ENCODE peak calls at places on chromosomes 11 and 22, in four cellular contexts. F is neuronal stem cell, S is H9, Q is IMR-90. Y is an unnamed sample.
A peak's percentile ranks its signal among the peaks of the same experiment; 100 is the strongest.

GRCh38 chr11:75547617-75548054 is 14.4 kb upstream of the SERPINH1 start:
- DNase-seq in F (peak; percentile 82), S (peak; percentile 85), Q (peak; percentile 65), Y (peak; percentile 77)

GRCh38 chr11:7186190-7186589 is 65.5 kb upstream of the SYT9 start:
- DNase-seq in Q (peak; percentile 4), S (no peak), F (no peak), Y (peak; percentile 0)

GRCh38 chr11:9527481-9528140 is 45.9 kb upstream of the WEE1 start:
- DNase-seq in Q (peak; percentile 74), S (no peak), F (no peak), Y (no peak)

GRCh38 chr11:76719281-76719680 is 48.7 kb upstream of the LRRC32 start:
- DNase-seq in F (no peak), S (no peak), Q (no peak), Y (no peak)

GRCh38 chr11:9004310-9004945 is 627 bp upstream of the NRIP3 start:
- DNase-seq in S (peak; percentile 73), F (peak; percentile 43), Q (no peak), Y (no peak)

GRCh38 chr11:16262645-16262955 is 93.7 kb downstream of the SOX6 start:
- DNase-seq in S (no peak), Q (no peak), F (no peak), Y (no peak)

GRCh38 chr11:70912226-70912840 is 340.0 kb downstream of the SHANK2 start:
- DNase-seq in Q (peak; percentile 75), S (no peak), F (no peak), Y (peak; percentile 20)

GRCh38 chr22:32917577-32918375 is 116.3 kb downstream of the TIMP3 start:
- DNase-seq in S (no peak), Q (no peak), F (no peak), Y (peak; percentile 10)

GRCh38 chr11:94068764-94069163 is 47.6 kb downstream of the HEPHL1 start:
- DNase-seq in S (no peak), F (no peak), Q (no peak), Y (no peak)

GRCh38 chr11:9787981-9788521 is 124.2 kb downstream of the SWAP70 start:
- DNase-seq in F (no peak), S (no peak), Q (peak; percentile 95), Y (peak; percentile 44)

GRCh38 chr22:39472570-39473556 is 16.1 kb downstream of the MGAT3 start:
- DNase-seq in S (peak; percentile 57), F (no peak), Q (no peak), Y (no peak)

GRCh38 chr11:68436985-68437926 is 23.3 kb upstream of the PPP6R3 start:
- DNase-seq in F (no peak), Q (peak; percentile 72), S (no peak), Y (peak; percentile 89)
- H4K91ac ChIP-seq in F (no peak overlapping the region), Q (peak overlapping the region; percentile 53), S (no peak overlapping the region), Y (peak overlapping the region; percentile 95)

DNA sequence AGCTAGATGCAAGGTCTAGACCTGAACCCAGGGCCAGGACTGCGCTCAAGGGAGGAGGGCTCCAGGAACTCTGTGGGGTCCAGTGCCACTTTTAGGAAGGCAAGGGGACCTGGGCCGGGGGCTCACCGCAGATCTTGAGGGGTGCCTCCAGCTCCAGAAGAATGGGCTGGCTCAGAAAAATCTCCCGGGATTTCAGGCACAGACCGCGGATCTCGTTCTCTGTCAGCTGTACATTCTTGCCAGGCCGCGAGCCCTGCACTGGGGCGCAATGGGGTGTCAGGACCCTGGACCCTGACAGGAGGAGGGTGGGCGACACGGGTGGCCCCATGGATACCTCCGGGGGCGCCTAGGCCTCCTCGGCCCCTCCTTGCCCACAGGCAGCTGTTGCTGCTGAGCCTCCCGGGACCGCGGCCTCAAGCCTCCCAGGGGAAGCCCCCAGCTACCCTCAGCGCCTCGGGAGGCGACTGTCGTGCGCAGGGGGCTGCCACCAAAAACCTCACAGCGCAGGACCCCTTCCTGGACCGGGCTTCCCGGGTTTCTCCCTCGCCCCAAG is 640 bp downstream of the PPP1CA start:
- DNase-seq in Q (no peak), S (no peak), F (no peak), Y (peak; percentile 36)
- H4K91ac ChIP-seq in Q (peak overlapping the region; percentile 72), S (no peak overlapping the region), F (no peak overlapping the region), Y (peak overlapping the region; percentile 85)

GRCh38 chr11:208177-208916 is 839 bp downstream of the RIC8A start:
- DNase-seq in F (peak; percentile 78), Q (peak; percentile 63), S (peak; percentile 70), Y (peak; percentile 87)
- H4K91ac ChIP-seq in F (no peak overlapping the region), Q (peak overlapping the region; percentile 89), S (no peak overlapping the region), Y (peak overlapping the region; percentile 83)

GRCh38 chr22:50016308-50016987 is 3.9 kb upstream of the IL17REL start:
- DNase-seq in Q (no peak), S (no peak), F (no peak), Y (no peak)
- H4K91ac ChIP-seq in Q (no peak overlapping the region), S (no peak overlapping the region), F (no peak overlapping the region), Y (no peak overlapping the region)

DNA sequence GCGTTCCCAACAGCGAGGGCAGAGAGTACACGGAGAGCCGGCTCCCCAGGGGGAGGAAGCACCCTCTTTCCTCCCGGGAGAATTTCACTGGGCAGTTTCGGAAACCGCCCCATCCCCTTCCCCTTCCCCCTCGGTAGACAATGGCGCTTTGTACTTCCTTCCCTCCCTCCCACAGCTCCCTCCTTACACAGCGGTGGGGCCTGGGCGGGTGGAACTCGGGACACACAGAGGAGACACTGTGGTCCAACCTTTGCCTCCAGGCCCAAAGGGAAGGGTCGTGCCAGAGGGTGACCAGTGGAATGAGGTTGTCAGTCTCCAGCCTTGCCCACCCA is 4.3 kb downstream of the SMTN start:
- DNase-seq in Q (no peak), S (no peak), F (no peak), Y (no peak)
- H4K91ac ChIP-seq in Q (peak overlapping the region; percentile 98), S (no peak overlapping the region), F (no peak overlapping the region), Y (peak overlapping the region; percentile 65)

DNA sequence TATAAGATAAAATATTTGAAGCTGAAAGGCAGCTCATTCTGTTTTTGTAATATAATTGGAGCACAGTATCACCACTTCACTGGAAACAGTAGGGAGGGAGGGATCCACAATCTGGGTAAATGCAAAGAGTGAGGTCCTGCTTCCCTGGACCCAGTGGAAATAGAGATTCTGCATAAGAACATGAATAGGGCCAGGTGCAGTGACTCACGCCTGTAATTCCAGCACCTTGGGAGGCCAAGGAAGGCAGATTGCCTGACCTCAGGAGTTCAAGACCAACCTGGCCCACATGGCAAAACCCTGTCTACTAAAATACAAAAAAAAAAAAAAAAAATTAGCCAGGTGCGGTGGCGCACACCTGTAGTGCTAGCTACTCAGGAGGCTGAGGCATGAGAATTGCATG is 143.7 kb downstream of the DBX1 start:
- DNase-seq in Q (no peak), S (no peak), F (no peak), Y (no peak)
- H4K91ac ChIP-seq in Q (no peak overlapping the region), S (no peak overlapping the region), F (no peak overlapping the region), Y (no peak overlapping the region)

DNA sequence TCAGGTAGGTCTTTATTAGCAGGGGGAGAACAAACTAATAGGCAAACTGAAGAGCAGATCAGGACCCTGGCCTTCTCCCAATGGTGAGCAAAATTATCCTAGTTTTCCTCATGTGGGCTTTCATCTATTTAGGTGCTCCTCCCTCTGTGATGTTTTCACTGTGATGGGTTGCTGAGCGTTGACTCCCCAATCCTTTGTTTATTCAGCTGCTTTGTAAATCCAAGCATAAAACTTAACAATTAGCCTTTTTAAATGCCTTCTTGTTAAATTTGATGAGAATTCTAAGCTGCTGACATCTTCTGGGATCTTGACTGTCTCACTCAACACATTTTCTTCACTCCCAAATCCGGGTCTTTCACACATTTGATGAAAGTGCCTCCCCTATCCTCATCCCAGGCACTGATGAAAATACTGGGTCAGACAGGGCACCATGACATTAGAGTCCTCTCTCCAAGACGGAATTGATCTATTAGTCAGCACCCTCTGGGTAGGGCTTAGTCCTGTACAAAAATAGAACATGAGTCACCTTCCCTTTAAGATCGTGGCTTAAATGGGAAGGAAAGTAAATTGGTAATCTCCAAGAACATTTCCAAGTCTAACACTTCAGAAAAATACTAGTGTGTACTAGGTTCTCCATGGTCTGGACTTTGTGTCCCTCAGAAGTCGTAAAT is 199.3 kb upstream of the ISX start:
- DNase-seq in S (no peak), Q (no peak), F (no peak), Y (peak; percentile 20)
- H4K91ac ChIP-seq in S (no peak overlapping the region), Q (no peak overlapping the region), F (no peak overlapping the region), Y (no peak overlapping the region)

DNA sequence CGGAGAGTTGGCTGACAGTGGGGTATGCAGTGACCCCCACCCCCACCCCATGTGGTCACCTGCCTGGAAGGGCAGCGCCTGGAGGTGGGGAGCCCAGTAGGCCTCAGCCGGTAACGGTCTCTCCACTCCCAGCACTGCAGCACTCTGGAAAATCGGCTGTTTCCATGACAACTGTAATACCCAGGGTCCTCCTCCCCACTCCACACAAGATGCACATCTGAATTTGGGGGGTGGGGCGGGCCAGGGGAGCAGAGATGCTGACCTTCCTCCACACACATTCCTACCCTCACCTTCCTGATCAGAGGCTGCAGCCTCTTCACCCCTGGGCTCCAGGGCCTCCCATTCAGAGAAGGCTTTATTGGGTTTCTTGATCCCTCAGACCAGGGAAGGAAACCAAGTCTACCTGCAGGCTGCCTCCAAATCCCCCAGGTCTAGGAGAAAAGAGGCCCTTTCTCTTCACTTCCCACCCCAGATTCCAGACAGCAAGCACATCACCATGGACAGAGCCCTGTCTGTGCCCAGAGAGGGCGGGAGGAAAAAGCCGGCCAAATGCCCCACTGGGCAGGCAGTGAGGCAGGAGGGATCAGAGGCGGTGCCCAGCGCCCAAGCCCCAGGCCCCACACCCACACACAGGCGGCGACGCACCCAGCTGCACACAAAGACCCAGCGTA is 46.5 kb downstream of the SLC22A12 start:
- DNase-seq in Q (no peak), S (no peak), F (no peak), Y (no peak)
- H4K91ac ChIP-seq in Q (no peak overlapping the region), S (no peak overlapping the region), F (no peak overlapping the region), Y (no peak overlapping the region)

GRCh38 chr22:31154975-31155374 is 5.0 kb upstream of the RNF185 start:
- DNase-seq in S (no peak), Q (no peak), F (no peak), Y (no peak)

GRCh38 chr22:31150615-31151014 is 9.4 kb upstream of the RNF185 start:
- DNase-seq in S (no peak), F (no peak), Q (no peak), Y (no peak)

GRCh38 chr22:31155425-31155824 is 4.6 kb upstream of the RNF185 start:
- DNase-seq in S (no peak), F (no peak), Q (peak; percentile 80), Y (peak; percentile 54)

GRCh38 chr22:31151872-31152271 is 8.1 kb upstream of the RNF185 start:
- DNase-seq in Q (no peak), F (no peak), S (no peak), Y (no peak)

GRCh38 chr22:31153357-31153756 is 6.6 kb upstream of the RNF185 start:
- DNase-seq in S (no peak), Q (no peak), F (no peak), Y (no peak)
- H4K91ac ChIP-seq in S (no peak overlapping the region), Q (peak overlapping the region; percentile 10), F (no peak overlapping the region), Y (no peak overlapping the region)

GRCh38 chr22:24951942-24952836 is at the start of gene KIAA1671:
- DNase-seq in F (peak; percentile 98), Q (peak; percentile 27), S (peak; percentile 98), Y (peak; percentile 77)

GRCh38 chr22:24952837-24953293 is 349 bp downstream of the KIAA1671 start:
- DNase-seq in S (peak; percentile 81), F (peak; percentile 65), Q (peak; percentile 7), Y (peak; percentile 86)

GRCh38 chr22:24954856-24955255 is 2.3 kb downstream of the KIAA1671 start:
- DNase-seq in F (no peak), Q (no peak), S (no peak), Y (no peak)

GRCh38 chr22:24954114-24954463 is 1.6 kb downstream of the KIAA1671 start:
- DNase-seq in F (no peak), S (no peak), Q (no peak), Y (peak; percentile 47)

GRCh38 chr22:24953294-24954113 is 988 bp downstream of the KIAA1671 start:
- DNase-seq in F (no peak), Q (no peak), S (no peak), Y (peak; percentile 32)
- H4K91ac ChIP-seq in F (peak overlapping the region; percentile 83), Q (no peak overlapping the region), S (peak overlapping the region; percentile 54), Y (peak overlapping the region; percentile 77)

Y was measured in mesenchymal stem cell.